ENCODE peak calls at places on chromosomes 5 and 9, in ten cellular contexts. M, X, Q, T, J, O, R, H, B and A are unnamed samples.

GRCh38 chr5:37249820-37250175 is 622 bp upstream of the CPLANE1 start:
- DNase-seq in X (no peak), O (no peak), J (no peak), H (no peak), B (no peak), T (no peak), M (no peak), R (no peak), Q (no peak), A (no peak)

GRCh38 chr9:95753762-95754465 is 121.6 kb upstream of the ERCC6L2 start:
- DNase-seq in Q (no peak), M (no peak), X (no peak), R (no peak), O (no peak), B (no peak), T (no peak), J (peak; percentile 72), H (no peak), A (peak; percentile 47)

GRCh38 chr5:147455321-147455720 is 54.5 kb downstream of the DPYSL3 start:
- DNase-seq in B (peak; percentile 83), H (no peak), O (no peak), T (no peak), J (no peak), R (peak; percentile 98), Q (no peak), M (peak; percentile 86), X (peak; percentile 66), A (peak; percentile 99)

GRCh38 chr9:6068983-6069382 is 53.6 kb upstream of the RANBP6 start:
- DNase-seq in X (no peak), T (no peak), Q (no peak), O (no peak), J (no peak), M (no peak), B (no peak), R (no peak), H (no peak), A (no peak)

GRCh38 chr9:32968101-32969011 is 33.1 kb downstream of the APTX start:
- DNase-seq in Q (peak; percentile 41), O (peak; percentile 90), M (peak; percentile 67), T (peak; percentile 63), R (peak; percentile 68), J (peak; percentile 51), B (peak; percentile 59), X (peak; percentile 52), H (peak; percentile 38), A (peak; percentile 71)

GRCh38 chr5:54309751-54310432 is 481 bp downstream of the ARL15 start:
- DNase-seq in H (peak; percentile 6), M (peak; percentile 62), R (peak; percentile 20), J (no peak), B (no peak), X (no peak), T (peak; percentile 61), O (peak; percentile 90), Q (peak; percentile 53), A (peak; percentile 9)

GRCh38 chr9:84485539-84485938 is 145.0 kb upstream of the SLC28A3 start:
- DNase-seq in R (no peak), M (no peak), B (no peak), X (no peak), O (no peak), H (no peak), J (no peak), T (no peak), Q (peak; percentile 91), A (no peak)

GRCh38 chr5:61334224-61335196 is 2.5 kb downstream of the ZSWIM6 start:
- DNase-seq in X (no peak), O (no peak), T (no peak), J (peak; percentile 27), M (peak; percentile 27), R (peak; percentile 73), B (peak; percentile 81), H (no peak), Q (no peak), A (peak; percentile 78)

GRCh38 chr9:97293207-97293721 is 14.2 kb upstream of the CCDC180 start:
- DNase-seq in O (no peak), Q (no peak), X (peak; percentile 41), B (peak; percentile 42), M (peak; percentile 22), J (no peak), T (no peak), H (no peak), R (peak; percentile 62), A (peak; percentile 18)

GRCh38 chr5:34687269-34688011 is 31.3 kb downstream of the RAI14 start:
- DNase-seq in X (no peak), R (peak; percentile 91), M (peak; percentile 75), B (peak; percentile 90), H (no peak), T (peak; percentile 34), Q (no peak), J (no peak), O (peak; percentile 4), A (peak; percentile 93)

GRCh38 chr5:143550985-143551630 is 147.6 kb upstream of the NR3C1 start:
- DNase-seq in X (no peak), Q (no peak), R (no peak), B (no peak), O (no peak), M (peak; percentile 65), H (no peak), J (no peak), T (no peak), A (peak; percentile 50)
- H3K4me3 ChIP-seq in X (no peak overlapping the region), Q (no peak overlapping the region), R (no peak overlapping the region), B (no peak overlapping the region), O (no peak overlapping the region), M (no peak overlapping the region), H (no peak overlapping the region), J (no peak overlapping the region), T (no peak overlapping the region), A (no peak overlapping the region)

GRCh38 chr5:45695680-45696093 is 493 bp downstream of the HCN1 start:
- DNase-seq in R (no peak), M (no peak), Q (no peak), B (no peak), H (no peak), T (no peak), O (no peak), J (no peak), X (no peak), A (no peak)

GRCh38 chr5:45694255-45694834 is 1.8 kb downstream of the HCN1 start:
- DNase-seq in T (no peak), O (no peak), R (peak; percentile 8), J (no peak), M (peak; percentile 31), Q (peak; percentile 8), B (peak; percentile 1), X (no peak), H (no peak), A (no peak)

GRCh38 chr5:45696206-45696836 is at the start of gene HCN1:
- DNase-seq in Q (peak; percentile 82), X (peak; percentile 42), O (peak; percentile 90), R (peak; percentile 72), J (peak; percentile 81), H (no peak), B (peak; percentile 76), M (peak; percentile 88), T (peak; percentile 78), A (peak; percentile 42)

GRCh38 chr5:45697211-45697610 is 1.0 kb upstream of the HCN1 start:
- DNase-seq in X (no peak), T (no peak), B (no peak), M (no peak), Q (no peak), H (no peak), R (no peak), J (no peak), O (no peak), A (no peak)

GRCh38 chr5:45695011-45695667 is 1.0 kb downstream of the HCN1 start:
- DNase-seq in X (no peak), J (peak; percentile 12), O (no peak), B (no peak), Q (no peak), M (no peak), H (no peak), R (no peak), T (no peak), A (no peak)
- H3K4me3 ChIP-seq in X (no peak overlapping the region), J (no peak overlapping the region), O (no peak overlapping the region), B (no peak overlapping the region), Q (no peak overlapping the region), M (no peak overlapping the region), H (no peak overlapping the region), R (no peak overlapping the region), T (no peak overlapping the region), A (no peak overlapping the region)

GRCh38 chr9:72960446-72960845 is 7.6 kb upstream of the ALDH1A1 start:
- DNase-seq in O (no peak), B (no peak), Q (peak; percentile 83), J (no peak), R (peak; percentile 14), T (no peak), M (no peak), H (no peak), X (no peak), A (no peak)

GRCh38 chr9:72954431-72955420 is 1.9 kb upstream of the ALDH1A1 start:
- DNase-seq in J (no peak), X (peak; percentile 52), B (no peak), T (peak; percentile 42), O (peak; percentile 83), Q (no peak), R (peak; percentile 49), H (no peak), M (peak; percentile 55), A (peak; percentile 61)

GRCh38 chr9:72952914-72953313 is at the start of gene ALDH1A1:
- DNase-seq in Q (peak; percentile 55), X (no peak), J (no peak), H (no peak), M (no peak), B (no peak), O (peak; percentile 81), T (peak; percentile 63), R (no peak), A (peak; percentile 20)

GRCh38 chr9:72958485-72959266 is 5.8 kb upstream of the ALDH1A1 start:
- DNase-seq in B (no peak), J (no peak), X (no peak), R (no peak), Q (no peak), H (no peak), T (no peak), M (no peak), O (no peak), A (no peak)
- H3K4me3 ChIP-seq in B (no peak overlapping the region), J (no peak overlapping the region), X (no peak overlapping the region), R (no peak overlapping the region), Q (no peak overlapping the region), H (no peak overlapping the region), T (no peak overlapping the region), M (no peak overlapping the region), O (no peak overlapping the region), A (no peak overlapping the region)

DNA sequence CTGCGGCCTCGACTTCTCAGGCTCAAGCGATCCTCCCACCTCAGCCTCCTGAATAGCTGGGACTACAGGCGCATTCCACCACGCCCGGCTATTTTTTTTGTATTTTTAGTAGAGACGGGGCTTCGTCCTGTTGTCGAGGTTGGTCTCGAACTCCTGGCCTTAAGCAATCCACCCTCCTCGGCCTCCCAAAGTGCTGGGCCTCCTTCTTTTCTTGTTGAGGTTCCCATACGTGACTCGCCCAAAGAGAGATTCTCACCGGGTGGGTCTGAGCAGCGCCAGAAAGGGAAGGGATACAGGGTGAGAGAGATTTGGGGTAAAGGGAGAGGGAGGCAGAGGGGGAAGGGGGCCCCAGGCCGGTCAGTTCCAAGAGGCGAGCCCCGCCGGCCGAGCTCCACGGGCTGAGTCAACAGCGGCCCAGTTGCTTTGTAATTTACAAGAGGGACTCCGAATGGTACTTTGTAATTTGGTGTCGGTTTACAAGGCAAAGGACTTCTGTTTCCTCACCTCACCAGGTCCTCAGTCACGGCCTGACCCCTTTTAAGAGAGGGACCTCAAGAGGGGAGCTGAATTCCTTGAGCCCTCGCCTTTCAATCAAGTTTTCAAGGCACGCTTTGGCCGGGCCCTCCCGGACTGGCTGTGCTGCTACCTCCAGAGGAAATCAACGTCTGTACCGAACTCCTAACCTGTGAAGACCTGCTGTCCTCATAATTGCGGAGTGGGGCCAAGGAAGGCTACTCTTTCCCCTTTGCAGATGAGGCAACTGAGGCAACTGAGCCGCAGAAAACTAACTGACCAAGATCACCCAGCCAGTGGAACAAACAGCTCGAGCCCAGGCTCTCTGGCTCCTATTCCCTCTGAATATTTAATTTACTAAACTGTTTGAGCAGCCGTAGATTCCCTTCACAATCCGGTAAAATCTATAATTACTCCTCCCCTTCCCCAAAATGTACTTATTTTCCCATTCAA is 3.2 kb upstream of the DMRT2 start:
- DNase-seq in Q (no peak), B (no peak), R (no peak), M (no peak), J (no peak), O (no peak), X (no peak), T (no peak), H (no peak), A (no peak)
- H3K4me3 ChIP-seq in Q (no peak overlapping the region), B (no peak overlapping the region), R (no peak overlapping the region), M (peak overlapping the region; percentile 59), J (no peak overlapping the region), O (no peak overlapping the region), X (peak overlapping the region; percentile 26), T (peak overlapping the region; percentile 37), H (peak overlapping the region; percentile 48), A (no peak overlapping the region)